ENCODE peak calls at places on chromosomes 2 and 18, in seven cellular contexts. D is sigmoid colon, E is spleen, K is K562, R is GM10248, I is cardiac muscle cell, S is fibroblast of mammary gland. G is an unnamed sample.

GRCh38 chr2:181971032-181971431 is 14.6 kb upstream of the PPP1R1C start:
- DNase-seq in D (no peak), E (no peak), K (no peak), R (no peak), I (no peak), S (no peak), G (no peak)

GRCh38 chr2:12928197-12928596 is 211.5 kb downstream of the TRIB2 start:
- DNase-seq in D (no peak), E (no peak), K (peak), R (no peak), I (no peak), S (peak), G (no peak)

GRCh38 chr2:157971702-157972101 is 95.6 kb upstream of the ACVR1 start:
- DNase-seq in D (no peak), E (no peak), K (peak), R (no peak), I (no peak), S (no peak), G (no peak)

GRCh38 chr2:148501545-148501944 is 143.0 kb upstream of the EPC2 start:
- DNase-seq in D (no peak), E (no peak), K (peak), R (no peak), I (no peak), S (no peak), G (no peak)

GRCh38 chr2:85878719-85879390 is 9.9 kb downstream of the ST3GAL5 start:
- DNase-seq in D (no peak), E (no peak), K (no peak), R (no peak), I (no peak), S (no peak), G (no peak)

GRCh38 chr2:101883860-101884259 is 107.9 kb upstream of the IL1R2 start:
- DNase-seq in D (no peak), E (no peak), K (peak), R (peak), I (peak), S (peak), G (no peak)

GRCh38 chr2:99865818-99866676 is 276.3 kb downstream of the AFF3 start:
- DNase-seq in D (no peak), E (no peak), K (no peak), R (no peak), I (no peak), S (peak), G (no peak)

GRCh38 chr18:25005602-25006375 is 346.2 kb downstream of the ZNF521 start:
- DNase-seq in D (no peak), E (no peak), K (no peak), R (no peak), I (peak), S (peak), G (no peak)

GRCh38 chr2:64645014-64645418 is 8.7 kb downstream of the SERTAD2 start:
- DNase-seq in D (peak), E (no peak), K (peak), R (no peak), I (peak), S (peak), G (no peak)

GRCh38 chr2:60972889-60973656 is 44.4 kb upstream of the PEX13 start:
- DNase-seq in D (no peak), E (peak), K (no peak), R (no peak), I (no peak), S (no peak), G (peak)

GRCh38 chr2:229572434-229573338 is 141.7 kb downstream of the DNER start:
- DNase-seq in D (no peak), E (no peak), K (no peak), R (no peak), I (no peak), S (peak), G (no peak)

GRCh38 chr2:128489580-128490273 is 171.1 kb upstream of the HS6ST1 start:
- DNase-seq in D (no peak), E (no peak), K (no peak), R (no peak), I (no peak), S (no peak), G (no peak)

GRCh38 chr2:126771501-126772195 is 115.7 kb downstream of the GYPC start:
- DNase-seq in D (peak), E (peak), K (no peak), R (no peak), I (no peak), S (no peak), G (no peak)

GRCh38 chr2:122873951-122874350 is 1118.5 kb downstream of the TSN start:
- DNase-seq in D (no peak), E (no peak), K (no peak), R (no peak), I (no peak), S (no peak), G (no peak)

GRCh38 chr2:1708476-1709334 is 35.6 kb downstream of the PXDN start:
- DNase-seq in D (peak), E (no peak), K (no peak), R (no peak), I (no peak), S (no peak), G (no peak)

GRCh38 chr18:13461488-13461887 is 242.9 kb downstream of the LDLRAD4 start:
- DNase-seq in D (no peak), E (no peak), K (peak), R (no peak), I (no peak), S (no peak), G (no peak)

GRCh38 chr2:8484502-8485283 is 197.2 kb upstream of the ID2 start:
- DNase-seq in D (no peak), E (no peak), K (no peak), R (no peak), I (no peak), S (no peak), G (no peak)

GRCh38 chr2:192090878-192091277 is 103.9 kb downstream of the TMEFF2 start:
- DNase-seq in D (no peak), E (no peak), K (no peak), R (no peak), I (peak), S (no peak), G (no peak)

GRCh38 chr2:135913726-135914365 is 37.6 kb upstream of the MCM6 start:
- DNase-seq in D (no peak), E (no peak), K (peak), R (peak), I (peak), S (peak), G (no peak)

GRCh38 chr2:127525692-127526141 is 572 bp downstream of the IWS1 start:
- DNase-seq in D (no peak), E (no peak), K (peak), R (no peak), I (peak), S (peak), G (no peak)

GRCh38 chr2:200788129-200788718 is 23.5 kb upstream of the BZW1 start:
- DNase-seq in D (no peak), E (no peak), K (no peak), R (no peak), I (no peak), S (peak), G (no peak)

GRCh38 chr2:241775223-241776177 is 1.1 kb upstream of the GAL3ST2 start:
- DNase-seq in D (peak), E (peak), K (no peak), R (no peak), I (no peak), S (no peak), G (peak)

GRCh38 chr18:22846088-22846683 is 86.9 kb upstream of the RBBP8 start:
- DNase-seq in D (no peak), E (no peak), K (peak), R (peak), I (peak), S (peak), G (no peak)

GRCh38 chr18:32712860-32713259 is 60.0 kb downstream of the KLHL14 start:
- DNase-seq in D (no peak), E (no peak), K (no peak), R (no peak), I (no peak), S (no peak), G (no peak)

GRCh38 chr18:32711862-32712261 is 61.0 kb downstream of the KLHL14 start:
- DNase-seq in D (no peak), E (no peak), K (no peak), R (no peak), I (no peak), S (no peak), G (no peak)

GRCh38 chr18:32717151-32717550 is 55.7 kb downstream of the KLHL14 start:
- DNase-seq in D (no peak), E (no peak), K (no peak), R (no peak), I (no peak), S (peak), G (no peak)

DNA sequence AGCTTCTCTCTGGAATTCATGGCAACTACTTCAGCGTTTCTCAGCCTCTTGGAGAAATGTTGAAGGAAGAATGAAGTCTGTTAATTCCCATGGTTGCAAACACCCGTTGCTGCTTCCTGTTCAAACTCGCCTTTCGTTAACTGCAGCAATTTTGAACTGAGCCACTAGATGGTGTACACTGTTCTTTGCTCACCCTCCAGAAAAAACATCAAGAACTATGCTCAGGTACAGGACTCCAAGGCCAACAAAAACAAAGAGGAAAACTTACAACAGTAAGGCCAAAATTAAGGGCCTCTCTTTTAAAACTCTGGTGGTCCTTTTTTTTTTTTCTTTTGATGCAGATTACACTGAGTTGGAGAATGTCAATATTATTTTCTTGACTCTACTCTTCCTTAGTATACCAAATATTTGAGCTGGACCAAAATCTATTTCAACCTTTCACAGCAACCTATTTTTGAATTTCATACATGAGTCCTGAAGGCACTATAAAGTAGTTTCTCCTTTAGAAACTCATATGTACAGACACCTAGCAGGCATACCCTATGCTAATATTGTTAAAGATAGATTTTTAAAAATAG is 58.2 kb downstream of the KLHL14 start:
- DNase-seq in D (no peak), E (no peak), K (peak), R (peak), I (peak), S (peak), G (no peak)
- TF ChIP-seq CTCF in D (peak), E (peak), K (peak), R (peak), I (peak), S (peak), G (peak)

GRCh38 chr2:220157312-220157711 is 529.9 kb downstream of the SLC4A3 start:
- DNase-seq in D (no peak), E (no peak), K (no peak), R (no peak), I (no peak), S (no peak), G (no peak)
- TF ChIP-seq CTCF in D (no peak), E (no peak), K (no peak), R (no peak), I (no peak), S (no peak), G (no peak)

GRCh38 chr18:57910817-57911216 is 107.7 kb upstream of the ATP8B1 start:
- DNase-seq in D (no peak), E (no peak), K (peak), R (peak), I (no peak), S (no peak), G (no peak)
- TF ChIP-seq CTCF in D (no peak), E (no peak), K (peak), R (peak), I (peak), S (peak), G (peak)

GRCh38 chr2:218993345-218994315 is at the start of gene CRYBA2:
- DNase-seq in D (no peak), E (no peak), K (peak), R (no peak), I (no peak), S (no peak), G (peak)
- TF ChIP-seq CTCF in D (no peak), E (no peak), K (no peak), R (no peak), I (peak), S (no peak), G (peak)

GRCh38 chr18:54641734-54642133 is 50.7 kb downstream of the DYNAP start:
- DNase-seq in D (no peak), E (no peak), K (no peak), R (no peak), I (no peak), S (no peak), G (no peak)

DNA sequence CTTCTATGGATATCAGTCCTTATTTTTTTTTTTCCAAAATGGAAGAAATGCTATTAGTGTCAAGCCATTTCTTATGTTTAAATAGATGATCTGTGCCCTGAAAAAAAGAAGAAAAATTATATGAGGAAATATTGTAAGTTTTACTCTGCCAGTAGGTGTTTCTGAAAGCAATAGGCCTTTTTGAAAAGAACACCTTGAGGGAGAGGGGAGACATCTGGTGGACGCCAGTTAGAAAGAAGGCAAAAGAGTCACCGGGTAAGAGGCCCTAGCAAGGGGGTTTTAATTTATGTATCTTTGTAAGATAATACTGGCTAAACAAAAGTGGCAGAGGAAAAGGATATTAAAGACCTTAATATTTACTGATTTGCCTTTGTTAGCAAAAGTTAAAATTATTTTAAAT is 56.1 kb downstream of the DYNAP start:
- DNase-seq in D (no peak), E (no peak), K (peak), R (no peak), I (peak), S (peak), G (no peak)
- TF ChIP-seq CTCF in D (no peak), E (no peak), K (peak), R (no peak), I (peak), S (peak), G (peak)

GRCh38 chr2:27086722-27087446 is at the start of gene KHK:
- DNase-seq in D (peak), E (peak), K (peak), R (peak), I (peak), S (no peak), G (no peak)
- TF ChIP-seq CTCF in D (no peak), E (peak), K (no peak), R (no peak), I (no peak), S (no peak), G (peak)

GRCh38 chr2:170523506-170523905 is 191.6 kb upstream of the SP5 start:
- DNase-seq in D (no peak), E (no peak), K (no peak), R (no peak), I (no peak), S (no peak), G (no peak)
- TF ChIP-seq CTCF in D (no peak), E (no peak), K (peak), R (no peak), I (no peak), S (no peak), G (peak)

GRCh38 chr2:144152817-144153271 is 367.1 kb downstream of the ZEB2 start:
- DNase-seq in D (no peak), E (no peak), K (peak), R (no peak), I (no peak), S (peak), G (no peak)
- TF ChIP-seq CTCF in D (no peak), E (no peak), K (peak), R (no peak), I (no peak), S (peak), G (peak)

GRCh38 chr2:4110273-4110672 is 406.9 kb downstream of the DCDC2C start:
- DNase-seq in D (no peak), E (no peak), K (no peak), R (no peak), I (no peak), S (no peak), G (no peak)
- TF ChIP-seq CTCF in D (no peak), E (no peak), K (no peak), R (no peak), I (no peak), S (no peak), G (peak)

GRCh38 chr18:63028380-63028779 is 291.2 kb downstream of the BCL2 start:
- DNase-seq in D (no peak), E (no peak), K (no peak), R (no peak), I (no peak), S (no peak), G (no peak)

GRCh38 chr18:63017977-63018376 is 301.6 kb downstream of the BCL2 start:
- DNase-seq in D (no peak), E (no peak), K (no peak), R (no peak), I (no peak), S (no peak), G (no peak)

GRCh38 chr18:63025251-63025710 is 294.3 kb downstream of the BCL2 start:
- DNase-seq in D (no peak), E (peak), K (peak), R (no peak), I (peak), S (peak), G (no peak)

DNA sequence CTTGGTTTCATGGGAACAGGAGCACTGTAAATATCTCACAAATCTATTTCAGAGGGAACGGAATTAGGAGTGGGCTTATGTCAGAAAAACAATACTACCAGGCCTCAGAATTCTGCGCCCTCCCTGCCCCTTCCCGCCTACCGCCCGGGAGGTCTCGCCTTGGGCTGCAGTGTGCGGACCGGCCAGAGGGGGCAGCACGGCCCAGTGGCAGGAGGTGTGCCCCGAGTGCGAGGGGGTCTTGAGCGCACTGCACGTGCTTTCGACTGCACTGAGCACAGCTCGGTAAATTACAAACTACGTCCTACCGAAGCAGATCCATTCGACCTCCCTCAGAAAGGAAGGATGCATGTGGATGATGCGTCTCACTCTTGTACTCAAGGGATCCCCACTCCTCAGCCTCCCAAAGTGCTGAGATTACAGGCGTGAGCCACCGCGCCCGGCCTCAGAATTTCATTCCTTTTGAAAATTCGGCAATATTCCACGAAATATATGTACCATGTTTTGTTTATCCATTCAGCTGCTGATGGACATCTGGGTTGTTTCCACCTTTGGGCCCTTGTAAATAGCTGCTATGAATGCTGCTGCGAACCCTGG is 297.0 kb downstream of the BCL2 start:
- DNase-seq in D (no peak), E (no peak), K (peak), R (no peak), I (peak), S (no peak), G (no peak)
- TF ChIP-seq CTCF in D (no peak), E (no peak), K (peak), R (peak), I (peak), S (peak), G (peak)